ENCODE peak calls at places on chromosomes 5 and 9, in five cellular contexts. C is SJSA1; Z is pancreas; N is left ventricle myocardium inferior; Q is CD8-positive, alpha-beta memory T cell. D is an unnamed sample.

GRCh38 chr9:3939820-3940219 is 360.0 kb downstream of the GLIS3 start:
- DNase-seq in Q (no peak), C (no peak), Z (no peak), N (no peak), D (no peak)

GRCh38 chr5:31860726-31861432 is 221.9 kb downstream of the PDZD2 start:
- DNase-seq in Z (no peak), C (no peak), Q (no peak), N (no peak), D (no peak)

GRCh38 chr5:65742565-65743231 is 20.7 kb downstream of the NLN start:
- DNase-seq in Z (no peak), C (no peak), Q (no peak), N (no peak), D (no peak)

GRCh38 chr5:96781031-96781733 is 26.6 kb downstream of the ERAP1 start:
- DNase-seq in Z (no peak), N (no peak), Q (no peak), C (no peak), D (no peak)

GRCh38 chr9:111407813-111408212 is 76.4 kb downstream of the ECPAS start:
- DNase-seq in Z (no peak), Q (no peak), C (no peak), N (no peak), D (no peak)

GRCh38 chr5:96115467-96115812 is 153.8 kb upstream of the ELL2 start:
- DNase-seq in N (no peak), Q (no peak), Z (no peak), C (no peak), D (no peak)

GRCh38 chr5:168314735-168315411 is 23.4 kb downstream of the WWC1 start:
- DNase-seq in Z (peak; percentile 91), Q (no peak), C (peak; percentile 92), N (no peak), D (no peak)

GRCh38 chr5:131281133-131281867 is 17.4 kb downstream of the CDC42SE2 start:
- DNase-seq in Q (peak; percentile 85), C (no peak), N (no peak), Z (no peak), D (no peak)

GRCh38 chr9:110202232-110202631 is 5.7 kb downstream of the C9orf152 start:
- DNase-seq in C (no peak), Q (no peak), N (no peak), Z (no peak), D (no peak)

GRCh38 chr5:141420855-141421488 is at the start of gene PCDHGA11:
- DNase-seq in Q (no peak), N (no peak), Z (no peak), C (no peak), D (no peak)

GRCh38 chr9:26210338-26210851 is 532.2 kb upstream of the TUSC1 start:
- DNase-seq in Q (no peak), C (no peak), Z (no peak), N (no peak), D (no peak)

GRCh38 chr9:91658513-91659105 is 235.0 kb upstream of the NFIL3 start:
- DNase-seq in Q (no peak), Z (no peak), C (no peak), N (no peak), D (no peak)

GRCh38 chr9:97556721-97557605 is 55.5 kb downstream of the TMOD1 start:
- DNase-seq in N (peak; percentile 64), Z (peak; percentile 60), C (no peak), Q (no peak), D (no peak)

GRCh38 chr9:86604741-86605140 is 250.5 kb upstream of the TUT7 start:
- DNase-seq in C (no peak), Z (no peak), Q (no peak), N (no peak), D (no peak)

GRCh38 chr9:119500072-119500771 is 131.0 kb upstream of the BRINP1 start:
- DNase-seq in C (no peak), Z (no peak), N (no peak), Q (no peak), D (no peak)

GRCh38 chr5:137220523-137220927 is 278.6 kb downstream of the SPOCK1 start:
- DNase-seq in Z (peak; percentile 46), N (no peak), Q (no peak), C (peak; percentile 70), D (no peak)

GRCh38 chr9:121038452-121039203 is 11.4 kb downstream of the C5 start:
- DNase-seq in N (no peak), Q (no peak), C (no peak), Z (no peak), D (no peak)

GRCh38 chr9:74810200-74810599 is 77.5 kb downstream of the TRPM6 start:
- DNase-seq in N (no peak), C (no peak), Q (no peak), Z (no peak), D (no peak)

GRCh38 chr5:54753034-54753433 is 232.4 kb downstream of the ESM1 start:
- DNase-seq in N (no peak), Z (no peak), Q (peak; percentile 25), C (peak; percentile 56), D (no peak)

GRCh38 chr9:13410566-13411031 is 131.1 kb upstream of the MPDZ start:
- DNase-seq in N (no peak), Z (no peak), C (no peak), Q (no peak), D (no peak)

GRCh38 chr9:127637322-127637847 is 25.3 kb downstream of the STXBP1 start:
- DNase-seq in N (no peak), Q (no peak), C (no peak), Z (no peak), D (no peak)

GRCh38 chr5:96336351-96336985 is 96.6 kb downstream of the PCSK1 start:
- DNase-seq in N (no peak), C (peak; percentile 75), Q (peak; percentile 51), Z (peak; percentile 82), D (peak; percentile 31)

GRCh38 chr9:93248373-93248772 is 64.4 kb downstream of the WNK2 start:
- DNase-seq in Q (no peak), Z (no peak), C (no peak), N (no peak), D (no peak)

DNA sequence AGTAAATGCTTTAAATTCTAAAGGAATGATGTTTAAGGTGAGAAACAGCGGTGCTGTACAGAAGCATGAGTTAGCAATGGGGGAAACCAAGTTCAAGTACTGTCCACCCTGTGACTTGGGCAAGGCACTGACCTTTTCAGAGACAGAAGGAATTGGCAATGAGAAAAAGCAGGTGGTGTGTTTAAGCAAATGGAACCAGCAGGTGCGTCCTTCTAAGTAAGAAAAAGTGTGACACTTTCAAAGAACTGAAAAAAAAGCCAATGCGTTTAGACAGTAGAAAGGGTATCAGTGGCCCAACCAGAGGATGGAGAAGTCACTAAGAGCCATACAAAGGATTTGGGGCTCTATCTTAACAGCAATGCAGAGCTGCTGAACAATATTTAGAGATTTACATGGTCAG is 250.6 kb downstream of the PAPPA start:
- DNase-seq in Z (no peak), C (no peak), Q (no peak), N (no peak), D (no peak)
- H3K4me1 ChIP-seq in Z (no peaks in the 10 kb centered on the region), C (peaks cover 4% of the 10 kb centered on the region), Q (no peaks in the 10 kb centered on the region), N (no peaks in the 10 kb centered on the region), D (no peaks in the 10 kb centered on the region)

GRCh38 chr9:84667571-84668203 is 1.8 kb upstream of the NTRK2 start:
- DNase-seq in Z (peak; percentile 34), Q (no peak), N (peak; percentile 21), C (no peak), D (no peak)

GRCh38 chr9:84669293-84670105 is at the start of gene NTRK2:
- DNase-seq in Z (peak; percentile 30), Q (no peak), C (peak; percentile 40), N (peak; percentile 36), D (no peak)

GRCh38 chr9:84670106-84670800 is 724 bp downstream of the NTRK2 start:
- DNase-seq in Z (peak; percentile 21), C (no peak), Q (no peak), N (peak; percentile 30), D (no peak)

GRCh38 chr9:84669008-84669292 is 579 bp upstream of the NTRK2 start:
- DNase-seq in N (no peak), C (no peak), Q (no peak), Z (no peak), D (no peak)

GRCh38 chr9:84668204-84669007 is 1.1 kb upstream of the NTRK2 start:
- DNase-seq in Z (peak; percentile 76), Q (no peak), N (peak; percentile 65), C (peak; percentile 57), D (no peak)
- H3K27ac ChIP-seq in Z (peak overlapping the region; percentile 37), Q (no peak overlapping the region), N (peak overlapping the region; percentile 61), C (no peak overlapping the region), D (no peak overlapping the region)

GRCh38 chr9:113012492-113012891 is 500 bp upstream of the ZNF883 start:
- DNase-seq in Q (no peak), N (no peak), C (no peak), Z (no peak), D (no peak)

GRCh38 chr9:113011911-113012381 is at the start of gene ZNF883:
- DNase-seq in Z (peak; percentile 59), Q (peak; percentile 25), N (peak; percentile 62), C (peak; percentile 35), D (no peak)
- H3K4me3 ChIP-seq in Z (no peak within 1 kb of the TSS), Q (peak within 1 kb of the TSS; percentile 14), N (peak within 1 kb of the TSS; percentile 67), C (peak within 1 kb of the TSS; percentile 20), D (peak within 1 kb of the TSS; percentile 39)

GRCh38 chr5:143063175-143063970 is 293.2 kb downstream of the ARHGAP26 start:
- DNase-seq in Z (no peak), C (no peak), Q (no peak), N (peak; percentile 76), D (no peak)
- H3K4me1 ChIP-seq in Z (no peaks in the 10 kb centered on the region), C (peaks cover 73% of the 10 kb centered on the region), Q (no peaks in the 10 kb centered on the region), N (peaks cover 83% of the 10 kb centered on the region), D (no peaks in the 10 kb centered on the region)

GRCh38 chr5:6659941-6660684 is 26.9 kb downstream of the SRD5A1 start:
- DNase-seq in Q (no peak), C (no peak), Z (no peak), N (no peak), D (no peak)
- H3K27ac ChIP-seq in Q (no peak overlapping the region), C (no peak overlapping the region), Z (no peak overlapping the region), N (no peak overlapping the region), D (no peak overlapping the region)

DNA sequence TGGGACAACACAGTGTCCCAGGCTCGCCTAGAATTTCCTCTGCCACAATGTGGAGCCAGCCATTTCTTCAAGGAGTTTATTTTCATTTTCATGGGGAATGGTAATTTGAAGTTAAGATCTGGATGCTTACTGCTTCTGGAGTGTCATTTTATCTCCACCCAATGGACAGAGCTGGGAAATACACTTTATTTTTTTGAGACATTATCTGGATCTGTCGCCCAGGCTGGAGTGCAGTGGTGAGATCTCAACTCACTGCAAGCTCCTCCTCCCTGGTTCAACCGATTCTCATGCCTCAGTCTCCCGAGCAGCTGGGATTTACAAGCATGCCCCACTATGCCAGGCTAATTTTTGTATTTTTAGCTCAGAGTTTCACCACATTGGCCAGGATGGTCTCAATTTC is 12.7 kb upstream of the THG1L start:
- DNase-seq in Z (no peak), Q (peak; percentile 18), N (no peak), C (no peak), D (no peak)
- H3K4me3 ChIP-seq in Z (no peak overlapping the region), Q (no peak overlapping the region), N (no peak overlapping the region), C (no peak overlapping the region), D (no peak overlapping the region)

DNA sequence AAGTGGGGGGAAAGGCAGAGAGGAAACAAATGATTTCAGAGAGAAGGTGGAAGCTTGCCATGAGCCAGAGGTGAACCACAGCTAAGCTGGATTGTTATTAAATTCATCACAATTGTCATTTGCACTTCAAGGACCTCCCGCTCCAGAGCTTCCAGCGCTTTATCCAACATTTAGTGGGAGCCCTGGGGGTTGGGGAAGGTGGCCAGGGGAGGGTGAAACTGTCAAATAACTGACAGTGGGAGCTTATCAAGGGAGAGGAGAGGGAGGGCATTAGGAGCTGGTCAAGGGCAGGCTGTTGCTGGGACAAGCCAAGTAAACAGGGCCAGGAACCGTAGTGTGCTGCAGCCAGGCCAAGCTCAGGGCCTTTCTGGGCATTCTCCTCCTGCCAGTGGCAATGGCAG is 71.5 kb downstream of the SIL1 start:
- DNase-seq in N (peak; percentile 63), C (no peak), Z (no peak), Q (no peak), D (no peak)
- H3K4me1 ChIP-seq in N (peaks cover 54% of the 10 kb centered on the region), C (no peaks in the 10 kb centered on the region), Z (peaks cover 8% of the 10 kb centered on the region), Q (no peaks in the 10 kb centered on the region), D (no peaks in the 10 kb centered on the region)